ENCODE peak calls at places on chromosomes 5 and 9, in seven cellular contexts. One of them, this sample, is unnamed.

GRCh38 chr5:142110046-142110531 is 1.5 kb downstream of the NDFIP1 start:
- DNase-seq in HepG2: peak
- DNase-seq in uterus: no peak
- DNase-seq in esophagus squamous epithelium: no peak
- DNase-seq in sigmoid colon: peak
- DNase-seq in ovary: peak
- DNase-seq in body of pancreas: peak
- DNase-seq in this sample: peak

GRCh38 chr5:89374818-89375521 is 492.0 kb upstream of the MEF2C start:
- DNase-seq in uterus: no peak
- DNase-seq in body of pancreas: no peak
- DNase-seq in sigmoid colon: no peak
- DNase-seq in HepG2: no peak
- DNase-seq in ovary: no peak
- DNase-seq in esophagus squamous epithelium: no peak
- DNase-seq in this sample: no peak

GRCh38 chr5:16345454-16345853 is 120.1 kb downstream of the ZNF622 start:
- DNase-seq in ovary: no peak
- DNase-seq in body of pancreas: peak
- DNase-seq in sigmoid colon: no peak
- DNase-seq in esophagus squamous epithelium: no peak
- DNase-seq in uterus: no peak
- DNase-seq in HepG2: no peak
- DNase-seq in this sample: no peak

GRCh38 chr5:134130239-134130945 is 15.9 kb downstream of the TCF7 start:
- DNase-seq in uterus: no peak
- DNase-seq in body of pancreas: no peak
- DNase-seq in HepG2: no peak
- DNase-seq in sigmoid colon: no peak
- DNase-seq in esophagus squamous epithelium: no peak
- DNase-seq in ovary: peak
- DNase-seq in this sample: no peak

GRCh38 chr5:174571662-174572397 is 152.6 kb upstream of the MSX2 start:
- DNase-seq in body of pancreas: peak
- DNase-seq in esophagus squamous epithelium: no peak
- DNase-seq in sigmoid colon: peak
- DNase-seq in uterus: peak
- DNase-seq in ovary: no peak
- DNase-seq in HepG2: peak
- DNase-seq in this sample: no peak

GRCh38 chr5:21802869-21803490 is 1050.2 kb downstream of the CDH12 start:
- DNase-seq in esophagus squamous epithelium: no peak
- DNase-seq in sigmoid colon: no peak
- DNase-seq in body of pancreas: no peak
- DNase-seq in uterus: no peak
- DNase-seq in ovary: no peak
- DNase-seq in HepG2: peak
- DNase-seq in this sample: peak

GRCh38 chr9:130054428-130054786 is 701 bp downstream of the GPR107 start:
- DNase-seq in sigmoid colon: no peak
- DNase-seq in uterus: no peak
- DNase-seq in ovary: no peak
- DNase-seq in esophagus squamous epithelium: no peak
- DNase-seq in body of pancreas: no peak
- DNase-seq in HepG2: no peak
- DNase-seq in this sample: no peak

GRCh38 chr5:173868096-173868879 is 19.9 kb upstream of the CPEB4 start:
- DNase-seq in ovary: no peak
- DNase-seq in esophagus squamous epithelium: no peak
- DNase-seq in uterus: no peak
- DNase-seq in body of pancreas: peak
- DNase-seq in HepG2: peak
- DNase-seq in sigmoid colon: no peak
- DNase-seq in this sample: no peak

GRCh38 chr9:115208503-115208902 is 90.5 kb upstream of the TNC start:
- DNase-seq in uterus: no peak
- DNase-seq in body of pancreas: no peak
- DNase-seq in esophagus squamous epithelium: no peak
- DNase-seq in ovary: no peak
- DNase-seq in sigmoid colon: no peak
- DNase-seq in HepG2: no peak
- DNase-seq in this sample: no peak

GRCh38 chr5:135386096-135386495 is 12.9 kb downstream of the MACROH2A1 start:
- DNase-seq in esophagus squamous epithelium: no peak
- DNase-seq in HepG2: no peak
- DNase-seq in uterus: no peak
- DNase-seq in sigmoid colon: no peak
- DNase-seq in ovary: no peak
- DNase-seq in body of pancreas: no peak
- DNase-seq in this sample: no peak

GRCh38 chr5:140224658-140225057 is 49.7 kb downstream of the CYSTM1 start:
- DNase-seq in ovary: no peak
- DNase-seq in uterus: no peak
- DNase-seq in body of pancreas: no peak
- DNase-seq in HepG2: no peak
- DNase-seq in esophagus squamous epithelium: no peak
- DNase-seq in sigmoid colon: no peak
- DNase-seq in this sample: no peak

GRCh38 chr5:138054863-138055558 is 22.1 kb upstream of the FAM13B start:
- DNase-seq in body of pancreas: no peak
- DNase-seq in esophagus squamous epithelium: no peak
- DNase-seq in uterus: no peak
- DNase-seq in sigmoid colon: no peak
- DNase-seq in ovary: no peak
- DNase-seq in HepG2: peak
- DNase-seq in this sample: no peak

GRCh38 chr9:133527444-133527920 is 2.7 kb upstream of the MYMK start:
- DNase-seq in uterus: peak
- DNase-seq in esophagus squamous epithelium: no peak
- DNase-seq in sigmoid colon: peak
- DNase-seq in ovary: peak
- DNase-seq in body of pancreas: peak
- DNase-seq in HepG2: no peak
- DNase-seq in this sample: no peak

GRCh38 chr5:58240286-58240685 is 219.6 kb downstream of the PLK2 start:
- DNase-seq in esophagus squamous epithelium: no peak
- DNase-seq in uterus: no peak
- DNase-seq in body of pancreas: no peak
- DNase-seq in sigmoid colon: no peak
- DNase-seq in ovary: no peak
- DNase-seq in HepG2: no peak
- DNase-seq in this sample: no peak

GRCh38 chr9:134049772-134050588 is 17.8 kb downstream of the BRD3 start:
- DNase-seq in uterus: no peak
- DNase-seq in ovary: no peak
- DNase-seq in body of pancreas: no peak
- DNase-seq in HepG2: no peak
- DNase-seq in sigmoid colon: no peak
- DNase-seq in esophagus squamous epithelium: no peak
- DNase-seq in this sample: no peak

GRCh38 chr9:76893395-76893932 is 12.4 kb downstream of the PRUNE2 start:
- DNase-seq in sigmoid colon: peak
- DNase-seq in body of pancreas: no peak
- DNase-seq in HepG2: no peak
- DNase-seq in esophagus squamous epithelium: no peak
- DNase-seq in uterus: peak
- DNase-seq in ovary: no peak
- DNase-seq in this sample: no peak

GRCh38 chr5:154196955-154197652 is 6.6 kb downstream of the GALNT10 start:
- DNase-seq in sigmoid colon: no peak
- DNase-seq in body of pancreas: no peak
- DNase-seq in ovary: no peak
- DNase-seq in uterus: no peak
- DNase-seq in HepG2: peak
- DNase-seq in esophagus squamous epithelium: no peak
- DNase-seq in this sample: peak

GRCh38 chr9:114316605-114317230 is 6.2 kb upstream of the ORM1 start:
- DNase-seq in ovary: no peak
- DNase-seq in HepG2: no peak
- DNase-seq in esophagus squamous epithelium: no peak
- DNase-seq in body of pancreas: no peak
- DNase-seq in uterus: no peak
- DNase-seq in sigmoid colon: no peak
- DNase-seq in this sample: no peak

GRCh38 chr5:11897831-11898230 is 6.4 kb downstream of the CTNND2 start:
- DNase-seq in uterus: no peak
- DNase-seq in esophagus squamous epithelium: no peak
- DNase-seq in body of pancreas: no peak
- DNase-seq in sigmoid colon: no peak
- DNase-seq in ovary: no peak
- DNase-seq in HepG2: no peak
- DNase-seq in this sample: no peak

GRCh38 chr5:53419247-53419646 is 61.2 kb upstream of the FST start:
- DNase-seq in esophagus squamous epithelium: no peak
- DNase-seq in HepG2: no peak
- DNase-seq in sigmoid colon: no peak
- DNase-seq in ovary: no peak
- DNase-seq in uterus: no peak
- DNase-seq in body of pancreas: no peak
- DNase-seq in this sample: no peak

GRCh38 chr9:68595868-68596267 is 55.2 kb upstream of the TMEM252 start:
- DNase-seq in HepG2: no peak
- DNase-seq in ovary: no peak
- DNase-seq in body of pancreas: no peak
- DNase-seq in esophagus squamous epithelium: no peak
- DNase-seq in uterus: no peak
- DNase-seq in sigmoid colon: no peak
- DNase-seq in this sample: no peak

GRCh38 chr5:146744358-146744757 is 134.2 kb downstream of the PPP2R2B start:
- DNase-seq in HepG2: no peak
- DNase-seq in sigmoid colon: no peak
- DNase-seq in ovary: no peak
- DNase-seq in body of pancreas: no peak
- DNase-seq in uterus: no peak
- DNase-seq in esophagus squamous epithelium: no peak
- DNase-seq in this sample: no peak

DNA sequence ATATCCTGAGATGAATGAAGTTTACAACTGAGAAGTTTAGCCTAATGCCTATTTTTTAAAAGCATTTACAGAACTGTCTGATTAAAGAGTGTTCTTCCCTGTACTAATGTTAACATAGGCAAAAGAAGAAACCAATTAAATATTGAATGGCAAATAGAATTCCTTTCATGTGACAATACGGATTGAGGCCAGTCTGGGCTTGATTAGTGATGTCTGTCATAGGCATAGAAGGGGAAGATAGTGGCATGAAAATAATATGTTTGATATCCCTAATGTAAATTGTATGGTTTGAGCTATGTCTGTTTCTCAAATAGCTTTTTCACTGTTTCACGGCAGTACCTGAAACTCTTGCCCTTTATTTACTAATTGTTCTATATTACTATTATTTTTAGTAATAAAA is 443.1 kb upstream of the CLINT1 start:
- DNase-seq in HepG2: no peak
- DNase-seq in esophagus squamous epithelium: no peak
- DNase-seq in sigmoid colon: no peak
- DNase-seq in uterus: no peak
- DNase-seq in ovary: no peak
- DNase-seq in body of pancreas: no peak
- DNase-seq in this sample: no peak
- TF ChIP-seq POLR2A in HepG2: no peak
- TF ChIP-seq POLR2A in esophagus squamous epithelium: no peak
- TF ChIP-seq POLR2A in sigmoid colon: no peak
- TF ChIP-seq POLR2A in uterus: no peak
- TF ChIP-seq POLR2A in ovary: no peak
- TF ChIP-seq POLR2A in body of pancreas: no peak
- TF ChIP-seq POLR2A in this sample: no peak

GRCh38 chr5:180803181-180804128 is 849 bp upstream of the MGAT1 start:
- DNase-seq in esophagus squamous epithelium: peak
- DNase-seq in ovary: peak
- DNase-seq in uterus: peak
- DNase-seq in body of pancreas: peak
- DNase-seq in HepG2: peak
- DNase-seq in sigmoid colon: peak
- DNase-seq in this sample: peak
- TF ChIP-seq POLR2A in esophagus squamous epithelium: no peak
- TF ChIP-seq POLR2A in ovary: no peak
- TF ChIP-seq POLR2A in uterus: no peak
- TF ChIP-seq POLR2A in body of pancreas: no peak
- TF ChIP-seq POLR2A in HepG2: no peak
- TF ChIP-seq POLR2A in sigmoid colon: no peak
- TF ChIP-seq POLR2A in this sample: peak

GRCh38 chr9:92875373-92875772 is 2.5 kb downstream of the ZNF484 start:
- DNase-seq in sigmoid colon: no peak
- DNase-seq in body of pancreas: no peak
- DNase-seq in ovary: no peak
- DNase-seq in uterus: no peak
- DNase-seq in HepG2: no peak
- DNase-seq in esophagus squamous epithelium: no peak
- DNase-seq in this sample: no peak

GRCh38 chr9:92882276-92882675 is 4.4 kb upstream of the ZNF484 start:
- DNase-seq in HepG2: no peak
- DNase-seq in esophagus squamous epithelium: no peak
- DNase-seq in ovary: no peak
- DNase-seq in body of pancreas: no peak
- DNase-seq in uterus: no peak
- DNase-seq in sigmoid colon: no peak
- DNase-seq in this sample: no peak

DNA sequence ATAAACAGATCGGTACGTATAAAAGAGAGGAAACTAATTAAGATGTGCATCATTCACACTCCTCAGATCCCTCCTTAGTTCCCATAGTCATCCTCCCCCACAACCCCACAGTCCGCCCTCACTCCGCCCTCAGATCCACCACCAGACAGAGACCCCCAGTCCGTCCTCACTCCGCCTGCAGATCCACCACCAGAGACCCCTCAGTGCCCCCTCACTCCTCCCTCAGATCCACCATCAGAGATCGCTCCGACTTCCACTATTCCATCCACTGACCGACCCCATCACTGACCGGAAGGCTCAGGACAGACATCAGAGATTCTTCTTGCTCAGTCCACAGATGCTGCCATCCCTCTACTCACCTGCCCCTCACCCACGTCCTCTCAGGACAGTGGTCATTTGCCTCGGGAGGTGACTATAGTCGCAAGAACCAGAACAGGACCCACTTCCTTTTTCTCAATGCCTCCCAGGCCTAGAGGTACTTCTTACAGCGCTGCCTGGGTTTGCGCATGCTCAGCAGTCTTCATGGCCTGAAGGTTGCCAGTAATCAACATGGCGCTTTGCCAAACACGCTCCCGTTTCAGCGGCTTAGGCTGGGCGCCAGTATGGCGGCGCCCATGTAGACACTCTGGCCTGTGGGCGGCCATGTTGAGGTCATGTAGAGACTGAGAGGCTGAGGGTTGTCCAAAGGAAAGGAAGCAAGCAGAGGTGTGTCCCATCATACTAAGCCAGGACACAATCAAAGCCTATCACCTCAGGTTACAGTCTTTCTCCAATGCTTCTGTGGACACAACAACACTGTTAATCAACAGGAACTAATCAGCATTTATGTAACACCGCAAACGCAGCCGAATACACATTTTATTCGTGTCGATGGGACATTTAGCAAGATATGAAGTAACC is at the start of gene ZNF484:
- DNase-seq in HepG2: peak
- DNase-seq in esophagus squamous epithelium: peak
- DNase-seq in uterus: peak
- DNase-seq in body of pancreas: peak
- DNase-seq in sigmoid colon: peak
- DNase-seq in ovary: peak
- DNase-seq in this sample: peak
- TF ChIP-seq POLR2A in HepG2: peak
- TF ChIP-seq POLR2A in esophagus squamous epithelium: no peak
- TF ChIP-seq POLR2A in uterus: no peak
- TF ChIP-seq POLR2A in body of pancreas: peak
- TF ChIP-seq POLR2A in sigmoid colon: peak
- TF ChIP-seq POLR2A in ovary: no peak
- TF ChIP-seq POLR2A in this sample: peak

GRCh38 chr9:2620876-2621677 is 510 bp upstream of the VLDLR start:
- DNase-seq in ovary: peak
- DNase-seq in esophagus squamous epithelium: no peak
- DNase-seq in HepG2: peak
- DNase-seq in body of pancreas: peak
- DNase-seq in sigmoid colon: peak
- DNase-seq in uterus: peak
- DNase-seq in this sample: peak
- TF ChIP-seq POLR2A in ovary: peak
- TF ChIP-seq POLR2A in esophagus squamous epithelium: no peak
- TF ChIP-seq POLR2A in HepG2: no peak
- TF ChIP-seq POLR2A in body of pancreas: peak
- TF ChIP-seq POLR2A in sigmoid colon: no peak
- TF ChIP-seq POLR2A in uterus: peak
- TF ChIP-seq POLR2A in this sample: no peak

This sample was measured in erythroblast.